ENCODE peak calls at places on chromosomes 5 and 9, in nine cellular contexts. One of them, this sample, is unnamed.

GRCh38 chr9:111094433-111095421 is 56.5 kb upstream of the LPAR1 start:
- DNase-seq in ACHN: peak; percentile 28
- DNase-seq in NCI-H774: no peak
- DNase-seq in EH: peak; percentile 90
- DNase-seq in NCI-H524: no peak
- DNase-seq in neuronal stem cell: no peak
- DNase-seq in astrocyte of the hippocampus: peak; percentile 46
- DNase-seq in HL-60: no peak
- DNase-seq in T-helper 1 cell: no peak
- DNase-seq in this sample: no peak

GRCh38 chr5:150541895-150542294 is 34.0 kb downstream of the NDST1 start:
- DNase-seq in HL-60: no peak
- DNase-seq in EH: peak; percentile 26
- DNase-seq in T-helper 1 cell: no peak
- DNase-seq in astrocyte of the hippocampus: no peak
- DNase-seq in neuronal stem cell: no peak
- DNase-seq in NCI-H774: no peak
- DNase-seq in ACHN: no peak
- DNase-seq in NCI-H524: no peak
- DNase-seq in this sample: no peak

GRCh38 chr5:39420482-39421145 is 4.2 kb downstream of the DAB2 start:
- DNase-seq in HL-60: peak; percentile 16
- DNase-seq in NCI-H774: no peak
- DNase-seq in EH: peak; percentile 96
- DNase-seq in astrocyte of the hippocampus: peak; percentile 82
- DNase-seq in NCI-H524: no peak
- DNase-seq in T-helper 1 cell: no peak
- DNase-seq in ACHN: no peak
- DNase-seq in neuronal stem cell: no peak
- DNase-seq in this sample: no peak

GRCh38 chr5:177545487-177546261 is 8.7 kb downstream of the FAM193B start:
- DNase-seq in T-helper 1 cell: no peak
- DNase-seq in astrocyte of the hippocampus: no peak
- DNase-seq in NCI-H774: no peak
- DNase-seq in EH: peak; percentile 81
- DNase-seq in NCI-H524: no peak
- DNase-seq in ACHN: no peak
- DNase-seq in neuronal stem cell: no peak
- DNase-seq in HL-60: peak; percentile 81
- DNase-seq in this sample: no peak

GRCh38 chr9:72937545-72937944 is 15.3 kb downstream of the ALDH1A1 start:
- DNase-seq in astrocyte of the hippocampus: peak; percentile 44
- DNase-seq in NCI-H774: no peak
- DNase-seq in EH: no peak
- DNase-seq in HL-60: no peak
- DNase-seq in NCI-H524: no peak
- DNase-seq in neuronal stem cell: no peak
- DNase-seq in T-helper 1 cell: no peak
- DNase-seq in ACHN: no peak
- DNase-seq in this sample: no peak

GRCh38 chr5:151141535-151141934 is 16.0 kb downstream of the ANXA6 start:
- DNase-seq in astrocyte of the hippocampus: peak; percentile 23
- DNase-seq in NCI-H774: no peak
- DNase-seq in NCI-H524: no peak
- DNase-seq in T-helper 1 cell: peak; percentile 45
- DNase-seq in EH: no peak
- DNase-seq in ACHN: no peak
- DNase-seq in neuronal stem cell: no peak
- DNase-seq in HL-60: no peak
- DNase-seq in this sample: peak; percentile 42

GRCh38 chr5:38616061-38616460 is 59.6 kb upstream of the LIFR start:
- DNase-seq in ACHN: no peak
- DNase-seq in HL-60: no peak
- DNase-seq in NCI-H524: no peak
- DNase-seq in T-helper 1 cell: no peak
- DNase-seq in NCI-H774: no peak
- DNase-seq in astrocyte of the hippocampus: no peak
- DNase-seq in EH: peak; percentile 83
- DNase-seq in neuronal stem cell: no peak
- DNase-seq in this sample: no peak

GRCh38 chr9:98570663-98571440 is 137.9 kb downstream of the GABBR2 start:
- DNase-seq in neuronal stem cell: no peak
- DNase-seq in EH: no peak
- DNase-seq in HL-60: no peak
- DNase-seq in astrocyte of the hippocampus: no peak
- DNase-seq in NCI-H774: no peak
- DNase-seq in ACHN: no peak
- DNase-seq in NCI-H524: peak; percentile 40
- DNase-seq in T-helper 1 cell: no peak
- DNase-seq in this sample: no peak

GRCh38 chr5:123283031-123283430 is 140.2 kb downstream of the CEP120 start:
- DNase-seq in ACHN: no peak
- DNase-seq in HL-60: no peak
- DNase-seq in NCI-H774: no peak
- DNase-seq in neuronal stem cell: no peak
- DNase-seq in T-helper 1 cell: no peak
- DNase-seq in astrocyte of the hippocampus: peak; percentile 20
- DNase-seq in NCI-H524: no peak
- DNase-seq in EH: peak; percentile 9
- DNase-seq in this sample: no peak

GRCh38 chr9:126452036-126452595 is 125.5 kb downstream of the MVB12B start:
- DNase-seq in neuronal stem cell: no peak
- DNase-seq in HL-60: no peak
- DNase-seq in EH: no peak
- DNase-seq in NCI-H774: no peak
- DNase-seq in NCI-H524: no peak
- DNase-seq in T-helper 1 cell: no peak
- DNase-seq in astrocyte of the hippocampus: no peak
- DNase-seq in ACHN: no peak
- DNase-seq in this sample: no peak

GRCh38 chr9:86767373-86767772 is 179.9 kb downstream of the GAS1 start:
- DNase-seq in NCI-H524: no peak
- DNase-seq in neuronal stem cell: no peak
- DNase-seq in NCI-H774: no peak
- DNase-seq in T-helper 1 cell: no peak
- DNase-seq in HL-60: peak; percentile 8
- DNase-seq in ACHN: no peak
- DNase-seq in EH: peak; percentile 20
- DNase-seq in astrocyte of the hippocampus: peak; percentile 63
- DNase-seq in this sample: no peak

GRCh38 chr5:28014779-28015178 is 976.4 kb upstream of the CDH9 start:
- DNase-seq in astrocyte of the hippocampus: no peak
- DNase-seq in NCI-H774: no peak
- DNase-seq in EH: no peak
- DNase-seq in T-helper 1 cell: no peak
- DNase-seq in neuronal stem cell: no peak
- DNase-seq in ACHN: peak; percentile 23
- DNase-seq in NCI-H524: peak; percentile 16
- DNase-seq in HL-60: peak; percentile 4
- DNase-seq in this sample: no peak

GRCh38 chr9:135366104-135366503 is 113.5 kb upstream of the PPP1R26 start:
- DNase-seq in NCI-H524: no peak
- DNase-seq in astrocyte of the hippocampus: no peak
- DNase-seq in ACHN: no peak
- DNase-seq in NCI-H774: no peak
- DNase-seq in neuronal stem cell: no peak
- DNase-seq in T-helper 1 cell: no peak
- DNase-seq in HL-60: no peak
- DNase-seq in EH: no peak
- DNase-seq in this sample: no peak

GRCh38 chr9:123251741-123252140 is 16.6 kb downstream of the STRBP start:
- DNase-seq in astrocyte of the hippocampus: no peak
- DNase-seq in HL-60: no peak
- DNase-seq in EH: no peak
- DNase-seq in NCI-H524: peak; percentile 27
- DNase-seq in neuronal stem cell: no peak
- DNase-seq in T-helper 1 cell: no peak
- DNase-seq in NCI-H774: peak; percentile 55
- DNase-seq in ACHN: no peak
- DNase-seq in this sample: no peak

GRCh38 chr5:43121565-43122484 is 1.1 kb downstream of the ZNF131 start:
- DNase-seq in ACHN: peak; percentile 52
- DNase-seq in neuronal stem cell: peak; percentile 3
- DNase-seq in astrocyte of the hippocampus: peak; percentile 48
- DNase-seq in EH: peak; percentile 71
- DNase-seq in T-helper 1 cell: no peak
- DNase-seq in NCI-H774: no peak
- DNase-seq in HL-60: no peak
- DNase-seq in NCI-H524: peak; percentile 56
- DNase-seq in this sample: no peak

GRCh38 chr9:16499866-16500265 is 370.6 kb downstream of the BNC2 start:
- DNase-seq in NCI-H774: no peak
- DNase-seq in EH: no peak
- DNase-seq in NCI-H524: no peak
- DNase-seq in ACHN: no peak
- DNase-seq in T-helper 1 cell: no peak
- DNase-seq in HL-60: no peak
- DNase-seq in neuronal stem cell: no peak
- DNase-seq in astrocyte of the hippocampus: no peak
- DNase-seq in this sample: no peak

GRCh38 chr5:174323878-174324281 is 278.4 kb downstream of the NSG2 start:
- DNase-seq in HL-60: no peak
- DNase-seq in NCI-H774: peak; percentile 82
- DNase-seq in astrocyte of the hippocampus: peak; percentile 65
- DNase-seq in T-helper 1 cell: no peak
- DNase-seq in ACHN: peak; percentile 65
- DNase-seq in neuronal stem cell: peak; percentile 67
- DNase-seq in NCI-H524: peak; percentile 50
- DNase-seq in EH: peak; percentile 58
- DNase-seq in this sample: no peak

GRCh38 chr9:129225815-129226214 is 47.8 kb upstream of the IER5L start:
- DNase-seq in neuronal stem cell: peak; percentile 44
- DNase-seq in HL-60: no peak
- DNase-seq in ACHN: no peak
- DNase-seq in EH: peak; percentile 87
- DNase-seq in NCI-H774: no peak
- DNase-seq in astrocyte of the hippocampus: peak; percentile 74
- DNase-seq in NCI-H524: no peak
- DNase-seq in T-helper 1 cell: no peak
- DNase-seq in this sample: no peak

GRCh38 chr5:16992006-16992405 is 55.9 kb upstream of the MYO10 start:
- DNase-seq in neuronal stem cell: no peak
- DNase-seq in HL-60: no peak
- DNase-seq in T-helper 1 cell: no peak
- DNase-seq in ACHN: no peak
- DNase-seq in EH: peak; percentile 69
- DNase-seq in NCI-H774: no peak
- DNase-seq in astrocyte of the hippocampus: peak; percentile 83
- DNase-seq in NCI-H524: no peak
- DNase-seq in this sample: no peak

GRCh38 chr9:11558043-11558442 is 945.2 kb upstream of the PTPRD start:
- DNase-seq in NCI-H524: no peak
- DNase-seq in NCI-H774: no peak
- DNase-seq in T-helper 1 cell: no peak
- DNase-seq in astrocyte of the hippocampus: no peak
- DNase-seq in HL-60: no peak
- DNase-seq in neuronal stem cell: no peak
- DNase-seq in ACHN: no peak
- DNase-seq in EH: no peak
- DNase-seq in this sample: no peak

GRCh38 chr5:140295414-140295813 is 7.5 kb downstream of the PFDN1 start:
- DNase-seq in ACHN: peak; percentile 85
- DNase-seq in NCI-H774: no peak
- DNase-seq in NCI-H524: peak; percentile 1
- DNase-seq in HL-60: peak; percentile 47
- DNase-seq in neuronal stem cell: no peak
- DNase-seq in EH: peak; percentile 97
- DNase-seq in T-helper 1 cell: no peak
- DNase-seq in astrocyte of the hippocampus: peak; percentile 92
- DNase-seq in this sample: no peak

GRCh38 chr9:113857875-113858274 is 18.2 kb upstream of the ZNF618 start:
- DNase-seq in NCI-H774: no peak
- DNase-seq in EH: no peak
- DNase-seq in T-helper 1 cell: no peak
- DNase-seq in astrocyte of the hippocampus: peak; percentile 54
- DNase-seq in HL-60: no peak
- DNase-seq in neuronal stem cell: no peak
- DNase-seq in NCI-H524: no peak
- DNase-seq in ACHN: no peak
- DNase-seq in this sample: no peak

GRCh38 chr9:35726876-35727438 is 5.0 kb downstream of the TLN1 start:
- DNase-seq in NCI-H774: no peak
- DNase-seq in ACHN: peak; percentile 72
- DNase-seq in astrocyte of the hippocampus: peak; percentile 74
- DNase-seq in NCI-H524: no peak
- DNase-seq in neuronal stem cell: no peak
- DNase-seq in EH: peak; percentile 60
- DNase-seq in HL-60: no peak
- DNase-seq in T-helper 1 cell: no peak
- DNase-seq in this sample: no peak

GRCh38 chr9:114308361-114308950 is 14.4 kb upstream of the ORM1 start:
- DNase-seq in neuronal stem cell: no peak
- DNase-seq in astrocyte of the hippocampus: no peak
- DNase-seq in T-helper 1 cell: no peak
- DNase-seq in HL-60: no peak
- DNase-seq in NCI-H524: no peak
- DNase-seq in ACHN: no peak
- DNase-seq in EH: no peak
- DNase-seq in NCI-H774: no peak
- DNase-seq in this sample: no peak

GRCh38 chr9:34331191-34331590 is 1.8 kb downstream of the NUDT2 start:
- DNase-seq in EH: no peak
- DNase-seq in astrocyte of the hippocampus: no peak
- DNase-seq in ACHN: no peak
- DNase-seq in NCI-H774: no peak
- DNase-seq in T-helper 1 cell: no peak
- DNase-seq in NCI-H524: no peak
- DNase-seq in HL-60: no peak
- DNase-seq in neuronal stem cell: no peak
- DNase-seq in this sample: no peak

GRCh38 chr9:129981180-129981907 is 61.6 kb downstream of the FNBP1 start:
- DNase-seq in T-helper 1 cell: no peak
- DNase-seq in HL-60: no peak
- DNase-seq in EH: no peak
- DNase-seq in neuronal stem cell: no peak
- DNase-seq in NCI-H774: no peak
- DNase-seq in ACHN: no peak
- DNase-seq in astrocyte of the hippocampus: no peak
- DNase-seq in NCI-H524: no peak
- DNase-seq in this sample: no peak

GRCh38 chr5:1824903-1825841 is 24.0 kb downstream of the NDUFS6 start:
- DNase-seq in NCI-H524: no peak
- DNase-seq in T-helper 1 cell: no peak
- DNase-seq in NCI-H774: no peak
- DNase-seq in ACHN: no peak
- DNase-seq in HL-60: no peak
- DNase-seq in astrocyte of the hippocampus: no peak
- DNase-seq in neuronal stem cell: no peak
- DNase-seq in EH: no peak
- DNase-seq in this sample: no peak

GRCh38 chr5:131644822-131645221 is 9.8 kb upstream of the RAPGEF6 start:
- DNase-seq in NCI-H774: no peak
- DNase-seq in HL-60: no peak
- DNase-seq in astrocyte of the hippocampus: no peak
- DNase-seq in ACHN: no peak
- DNase-seq in T-helper 1 cell: no peak
- DNase-seq in EH: peak; percentile 21
- DNase-seq in neuronal stem cell: no peak
- DNase-seq in NCI-H524: no peak
- DNase-seq in this sample: no peak

GRCh38 chr9:131487621-131488031 is 15.1 kb upstream of the POMT1 start:
- DNase-seq in EH: no peak
- DNase-seq in T-helper 1 cell: no peak
- DNase-seq in HL-60: no peak
- DNase-seq in ACHN: no peak
- DNase-seq in astrocyte of the hippocampus: no peak
- DNase-seq in NCI-H774: no peak
- DNase-seq in neuronal stem cell: no peak
- DNase-seq in NCI-H524: peak; percentile 64
- DNase-seq in this sample: no peak

GRCh38 chr5:71832812-71833456 is 113.9 kb downstream of the CARTPT start:
- DNase-seq in T-helper 1 cell: no peak
- DNase-seq in ACHN: no peak
- DNase-seq in HL-60: no peak
- DNase-seq in neuronal stem cell: no peak
- DNase-seq in EH: no peak
- DNase-seq in NCI-H774: no peak
- DNase-seq in NCI-H524: no peak
- DNase-seq in astrocyte of the hippocampus: no peak
- DNase-seq in this sample: no peak

GRCh38 chr5:143142596-143143435 is 260.7 kb downstream of the NR3C1 start:
- DNase-seq in T-helper 1 cell: no peak
- DNase-seq in NCI-H524: no peak
- DNase-seq in NCI-H774: no peak
- DNase-seq in astrocyte of the hippocampus: peak; percentile 64
- DNase-seq in EH: peak; percentile 46
- DNase-seq in neuronal stem cell: no peak
- DNase-seq in ACHN: no peak
- DNase-seq in HL-60: no peak
- DNase-seq in this sample: no peak